ENCODE peak calls at places on chromosomes 2 and 18, in six cellular contexts. K is stomach, Y is brain microvascular endothelial cell, R is IMR-90, T is caudate nucleus, G is neuronal stem cell. U is an unnamed sample.

GRCh38 chr18:8808001-8808400 is 102.6 kb downstream of the MTCL1 start:
- DNase-seq in K (no peak), G (no peak), T (no peak), Y (no peak), R (peak; percentile 75), U (no peak)

GRCh38 chr2:44928660-44929471 is 12.6 kb upstream of the SIX3 start:
- DNase-seq in Y (no peak), R (no peak), T (no peak), G (no peak), K (no peak), U (no peak)

GRCh38 chr2:155310589-155310988 is 612.1 kb downstream of the KCNJ3 start:
- DNase-seq in R (no peak), T (no peak), Y (no peak), G (peak; percentile 17), K (no peak), U (no peak)

GRCh38 chr2:37984176-37984575 is 59.1 kb downstream of the RMDN2 start:
- DNase-seq in T (no peak), K (no peak), R (no peak), Y (no peak), G (no peak), U (no peak)

GRCh38 chr2:36655456-36655855 is 41.1 kb upstream of the VIT start:
- DNase-seq in R (peak; percentile 48), G (no peak), T (no peak), Y (peak; percentile 39), K (no peak), U (no peak)

GRCh38 chr2:65731476-65731875 is 299.1 kb upstream of the SPRED2 start:
- DNase-seq in K (no peak), R (no peak), T (no peak), G (no peak), Y (no peak), U (no peak)

GRCh38 chr18:49862656-49863385 is 49.5 kb upstream of the ACAA2 start:
- DNase-seq in R (no peak), Y (no peak), G (no peak), K (no peak), T (no peak), U (no peak)

GRCh38 chr2:229852565-229852964 is 69.2 kb downstream of the TRIP12 start:
- DNase-seq in K (no peak), G (no peak), Y (peak; percentile 85), R (peak; percentile 87), T (no peak), U (no peak)

GRCh38 chr2:119760237-119760807 is 600 bp downstream of the PTPN4 start:
- DNase-seq in K (peak; percentile 58), G (no peak), Y (no peak), R (no peak), T (no peak), U (peak; percentile 59)

GRCh38 chr2:118857677-118858484 is 10.4 kb upstream of the EN1 start:
- DNase-seq in Y (no peak), G (peak; percentile 24), K (no peak), T (no peak), R (no peak), U (no peak)

GRCh38 chr2:237734905-237735623 is 63.5 kb upstream of the RBM44 start:
- DNase-seq in K (no peak), Y (no peak), R (no peak), G (no peak), T (no peak), U (no peak)

GRCh38 chr2:222837643-222838056 is 23.2 kb upstream of the ACSL3 start:
- DNase-seq in G (no peak), R (peak; percentile 41), T (no peak), Y (no peak), K (no peak), U (no peak)

GRCh38 chr2:205763708-205764501 is 81.6 kb downstream of the NRP2 start:
- DNase-seq in K (peak; percentile 50), G (peak; percentile 81), Y (peak; percentile 94), T (peak; percentile 55), R (peak; percentile 63), U (peak; percentile 8)

GRCh38 chr18:2932247-2933181 is 80.4 kb downstream of the LPIN2 start:
- DNase-seq in G (peak; percentile 51), Y (peak; percentile 57), R (peak; percentile 70), T (no peak), K (no peak), U (no peak)

GRCh38 chr18:80157708-80158343 is 48.8 kb downstream of the ADNP2 start:
- DNase-seq in Y (peak; percentile 58), G (peak; percentile 63), R (peak; percentile 74), K (peak; percentile 86), T (peak; percentile 42), U (peak; percentile 56)

GRCh38 chr2:147845608-147846002 is 776 bp downstream of the ACVR2A start:
- DNase-seq in Y (no peak), K (no peak), R (peak; percentile 12), G (no peak), T (no peak), U (no peak)

GRCh38 chr2:57160976-57161375 is 885.6 kb upstream of the VRK2 start:
- DNase-seq in K (no peak), G (no peak), R (no peak), T (no peak), Y (peak; percentile 32), U (no peak)

GRCh38 chr18:56402872-56403516 is 235.4 kb downstream of the TXNL1 start:
- DNase-seq in G (no peak), R (peak; percentile 90), K (no peak), Y (peak; percentile 52), T (no peak), U (no peak)

GRCh38 chr2:39202639-39203369 is 41.0 kb downstream of the CDKL4 start:
- DNase-seq in R (peak; percentile 25), Y (peak; percentile 25), G (no peak), T (no peak), K (no peak), U (no peak)

GRCh38 chr2:190569994-190570755 is 35.7 kb upstream of the NEMP2 start:
- DNase-seq in G (no peak), T (no peak), Y (no peak), K (no peak), R (no peak), U (no peak)

GRCh38 chr2:233098615-233099014 is 38.5 kb downstream of the INPP5D start:
- DNase-seq in K (peak; percentile 46), G (no peak), Y (no peak), T (no peak), R (peak; percentile 5), U (no peak)

GRCh38 chr2:135667045-135667444 is 74.6 kb upstream of the UBXN4 start:
- DNase-seq in G (no peak), K (no peak), R (peak; percentile 34), T (no peak), Y (no peak), U (no peak)

GRCh38 chr18:38025433-38026038 is 459.9 kb upstream of the CELF4 start:
- DNase-seq in T (no peak), G (no peak), Y (peak; percentile 18), K (no peak), R (no peak), U (no peak)
- H3K27ac ChIP-seq in T (no peak overlapping the region), G (no peak overlapping the region), Y (no peak overlapping the region), K (no peak overlapping the region), R (no peak overlapping the region), U (no peak overlapping the region)

DNA sequence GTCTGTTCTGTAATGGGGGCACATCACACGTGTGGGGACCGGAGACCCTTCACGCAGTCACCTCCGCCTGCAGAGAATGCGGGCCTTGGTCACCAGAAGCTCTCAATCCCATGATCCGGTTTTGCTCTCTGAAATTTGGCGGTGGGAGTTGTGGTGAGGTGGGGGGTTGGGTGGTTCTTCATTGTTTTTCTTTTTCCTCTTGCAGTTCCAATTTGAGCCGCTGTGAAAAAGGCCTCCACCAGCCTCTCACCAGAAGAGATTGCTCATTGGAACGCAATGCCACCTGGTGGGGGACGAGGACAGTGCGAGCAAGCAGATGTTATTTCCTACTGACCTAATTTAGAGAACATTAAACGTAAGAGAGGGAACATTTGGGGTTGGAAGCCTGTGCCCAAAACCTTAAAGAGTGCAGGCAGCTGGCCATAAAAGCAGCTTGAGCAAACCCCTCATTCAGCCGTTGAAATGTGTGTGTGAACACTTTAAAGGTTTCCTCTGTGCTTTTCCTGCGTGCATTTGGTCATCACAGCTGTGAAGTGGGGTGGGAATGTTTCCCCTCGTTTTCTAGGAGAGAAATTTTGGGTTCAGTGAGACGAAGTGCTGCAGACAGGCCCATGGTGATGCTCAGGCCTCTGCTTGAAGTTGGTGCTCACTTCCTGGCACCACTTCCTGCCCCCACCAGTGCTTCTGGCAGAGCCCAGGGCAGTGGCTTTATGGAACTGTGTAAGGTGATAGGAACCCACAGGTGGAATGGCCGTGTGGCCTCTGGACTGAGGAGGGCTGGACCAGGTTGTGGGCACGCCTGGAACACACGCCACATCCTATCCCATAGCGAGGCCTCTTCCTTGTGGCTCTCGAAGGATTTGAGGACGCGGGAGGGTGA is 61.7 kb downstream of the ZCCHC2 start:
- DNase-seq in Y (peak; percentile 86), T (peak; percentile 66), R (peak; percentile 88), K (peak; percentile 83), G (peak; percentile 84), U (peak; percentile 55)
- H3K27ac ChIP-seq in Y (no peak overlapping the region), T (peak overlapping the region; percentile 49), R (no peak overlapping the region), K (peak overlapping the region; percentile 59), G (no peak overlapping the region), U (peak overlapping the region; percentile 55)

DNA sequence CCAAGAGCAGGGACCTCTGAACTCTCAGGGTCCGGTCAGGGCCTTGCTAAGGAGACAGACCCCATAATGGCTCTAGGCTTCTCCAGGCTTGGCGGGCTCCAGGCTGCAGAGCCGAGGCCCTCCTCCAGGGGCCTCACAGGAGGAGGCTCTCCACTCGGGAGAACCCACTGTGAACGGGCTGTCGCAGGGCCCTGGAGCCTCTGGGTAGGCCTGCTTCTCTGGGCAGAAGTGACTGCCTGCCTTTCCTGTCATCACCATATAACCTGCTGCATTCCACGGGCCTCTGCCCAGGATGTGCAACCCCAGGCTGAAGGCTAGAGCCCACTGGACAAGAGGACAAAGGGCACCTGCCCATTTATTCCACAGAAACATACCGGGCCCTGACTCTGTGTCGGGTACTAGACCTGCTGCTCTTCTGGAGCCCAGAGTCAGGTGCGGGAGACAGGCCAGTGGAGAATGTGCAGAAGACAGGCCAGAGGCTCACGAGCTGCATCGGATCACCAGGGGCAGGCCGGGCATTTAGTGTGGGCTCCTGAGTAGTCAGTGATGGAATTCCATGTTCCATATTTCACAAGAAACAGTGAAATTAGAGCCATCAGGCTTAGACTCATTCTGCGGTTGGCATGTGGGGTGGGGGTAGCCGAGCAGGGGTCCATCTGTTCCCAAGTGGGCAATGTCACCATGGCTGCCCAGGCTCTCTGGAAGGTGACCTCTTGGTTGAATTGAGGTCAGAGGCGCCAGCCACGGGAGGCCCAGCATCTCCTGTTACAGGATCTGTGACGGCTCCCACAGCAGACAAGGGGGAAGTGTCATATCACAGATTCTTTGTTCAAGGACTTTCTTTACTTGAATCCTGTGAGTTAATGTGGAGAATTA is 220.8 kb downstream of the SH3RF3 start:
- DNase-seq in G (no peak), R (no peak), K (peak; percentile 21), Y (no peak), T (no peak), U (no peak)
- H3K27ac ChIP-seq in G (no peak overlapping the region), R (no peak overlapping the region), K (peak overlapping the region; percentile 19), Y (no peak overlapping the region), T (peak overlapping the region; percentile 2), U (no peak overlapping the region)

GRCh38 chr18:519019-519879 is 18.7 kb upstream of the COLEC12 start:
- DNase-seq in R (peak; percentile 80), Y (peak; percentile 40), K (peak; percentile 71), T (no peak), G (no peak), U (no peak)
- H3K27ac ChIP-seq in R (peak overlapping the region; percentile 72), Y (peak overlapping the region; percentile 62), K (peak overlapping the region; percentile 40), T (no peak overlapping the region), G (no peak overlapping the region), U (no peak overlapping the region)

GRCh38 chr2:161382747-161383146 is 33.4 kb upstream of the TBR1 start:
- DNase-seq in R (no peak), Y (no peak), T (no peak), G (no peak), K (no peak), U (no peak)
- H3K27ac ChIP-seq in R (no peak overlapping the region), Y (no peak overlapping the region), T (no peak overlapping the region), G (no peak overlapping the region), K (no peak overlapping the region), U (no peak overlapping the region)

GRCh38 chr18:11728247-11728646 is 39.2 kb downstream of the GNAL start:
- DNase-seq in Y (peak; percentile 15), T (no peak), G (no peak), K (no peak), R (no peak), U (no peak)
- H3K27ac ChIP-seq in Y (no peak overlapping the region), T (no peak overlapping the region), G (no peak overlapping the region), K (no peak overlapping the region), R (no peak overlapping the region), U (no peak overlapping the region)

U was measured in substantia nigra.